ENCODE peak calls at places on chromosomes 5 and 9, in four cellular contexts. C is stimulated activated CD8-positive, alpha-beta memory T cell treated with anti-CD3 and anti-CD28 coated beads, Interleukin-15, amount 100 ng/mL, for 48 hours; Y is HCEC 1CT; B is GM10248. V is an unnamed sample.

GRCh38 chr5:146645382-146645781 is 129.4 kb upstream of the GPR151 start:
- DNase-seq in B (no peak), C (no peak), Y (no peak), V (no peak)

GRCh38 chr9:2817987-2818386 is 25.9 kb downstream of the PUM3 start:
- DNase-seq in B (no peak), Y (peak), C (no peak), V (no peak)

GRCh38 chr5:109645591-109646236 is 44.0 kb upstream of the MAN2A1 start:
- DNase-seq in B (no peak), C (no peak), Y (no peak), V (peak)

GRCh38 chr5:154868702-154869101 is 10.3 kb downstream of the CNOT8 start:
- DNase-seq in B (no peak), C (no peak), Y (no peak), V (no peak)

GRCh38 chr5:54516051-54516645 is 1.4 kb upstream of the SNX18 start:
- DNase-seq in Y (peak), C (no peak), B (no peak), V (no peak)

GRCh38 chr9:70389642-70390266 is 24.7 kb downstream of the KLF9 start:
- DNase-seq in C (no peak), B (no peak), Y (no peak), V (no peak)

GRCh38 chr5:56126487-56127179 is 106.5 kb downstream of the ANKRD55 start:
- DNase-seq in C (no peak), Y (no peak), B (no peak), V (no peak)

GRCh38 chr9:88694625-88695024 is 159.6 kb downstream of the NXNL2 start:
- DNase-seq in C (no peak), Y (peak), B (no peak), V (no peak)

GRCh38 chr5:160959804-160960203 is 107.8 kb upstream of the ATP10B start:
- DNase-seq in C (peak), B (no peak), Y (no peak), V (no peak)

GRCh38 chr5:395921-396714 is 46.9 kb upstream of the EXOC3 start:
- DNase-seq in Y (no peak), C (no peak), B (no peak), V (no peak)

GRCh38 chr9:23278566-23278965 is 547.5 kb downstream of the ELAVL2 start:
- DNase-seq in C (no peak), Y (no peak), B (no peak), V (no peak)

GRCh38 chr5:36029914-36030313 is 36.8 kb downstream of the UGT3A2 start:
- DNase-seq in Y (no peak), C (no peak), B (no peak), V (no peak)

GRCh38 chr5:177450672-177451424 is 4.2 kb downstream of the PRR7 start:
- DNase-seq in C (no peak), B (no peak), Y (no peak), V (no peak)

GRCh38 chr9:129686736-129687135 is 21.3 kb downstream of the PRRX2 start:
- DNase-seq in C (no peak), Y (no peak), B (no peak), V (no peak)

GRCh38 chr5:13972029-13972428 is 27.5 kb upstream of the DNAH5 start:
- DNase-seq in Y (no peak), B (no peak), C (no peak), V (no peak)

GRCh38 chr5:82405618-82406199 is 127.6 kb upstream of the RPS23 start:
- DNase-seq in B (no peak), C (no peak), Y (peak), V (no peak)

GRCh38 chr5:36682499-36682898 is 76.1 kb downstream of the SLC1A3 start:
- DNase-seq in Y (no peak), B (no peak), C (no peak), V (no peak)

GRCh38 chr5:40736103-40736875 is 19.5 kb downstream of the TTC33 start:
- DNase-seq in Y (peak), C (no peak), B (peak), V (peak)

GRCh38 chr5:17267099-17267498 is 49.7 kb downstream of the BASP1 start:
- DNase-seq in C (no peak), B (peak), Y (peak), V (no peak)

V was measured in NCI-H1930.